ENCODE peak calls at places on chromosome 3, in eight cellular contexts. One of them, this sample, is unnamed.

GRCh38 chr3:9649791-9650521 is 651 bp downstream of the MTMR14 start:
- DNase-seq in naive thymus-derived CD4-positive, alpha-beta T cell: no peak
- DNase-seq in neural crest cell: no peak
- DNase-seq in T-helper 9 cell: no peak
- DNase-seq in HTR-8/SVneo: no peak
- DNase-seq in mesenteric fat pad: no peak
- DNase-seq in left cardiac atrium: no peak
- DNase-seq in SW480: no peak
- DNase-seq in this sample: no peak

GRCh38 chr3:89845053-89845452 is 737.6 kb downstream of the EPHA3 start:
- DNase-seq in SW480: no peak
- DNase-seq in left cardiac atrium: no peak
- DNase-seq in naive thymus-derived CD4-positive, alpha-beta T cell: no peak
- DNase-seq in T-helper 9 cell: no peak
- DNase-seq in neural crest cell: no peak
- DNase-seq in mesenteric fat pad: no peak
- DNase-seq in HTR-8/SVneo: no peak
- DNase-seq in this sample: no peak

GRCh38 chr3:32177702-32178198 is 60.7 kb upstream of the CMTM8 start:
- DNase-seq in HTR-8/SVneo: peak
- DNase-seq in left cardiac atrium: peak
- DNase-seq in SW480: peak
- DNase-seq in mesenteric fat pad: no peak
- DNase-seq in neural crest cell: peak
- DNase-seq in T-helper 9 cell: peak
- DNase-seq in naive thymus-derived CD4-positive, alpha-beta T cell: peak
- DNase-seq in this sample: no peak

GRCh38 chr3:4986611-4987373 is 7.6 kb downstream of the BHLHE40 start:
- DNase-seq in neural crest cell: peak
- DNase-seq in mesenteric fat pad: peak
- DNase-seq in SW480: peak
- DNase-seq in T-helper 9 cell: peak
- DNase-seq in naive thymus-derived CD4-positive, alpha-beta T cell: peak
- DNase-seq in left cardiac atrium: peak
- DNase-seq in HTR-8/SVneo: peak
- DNase-seq in this sample: no peak

GRCh38 chr3:4065080-4065479 is 238.1 kb upstream of the SETMAR start:
- DNase-seq in mesenteric fat pad: no peak
- DNase-seq in neural crest cell: no peak
- DNase-seq in SW480: no peak
- DNase-seq in naive thymus-derived CD4-positive, alpha-beta T cell: no peak
- DNase-seq in HTR-8/SVneo: no peak
- DNase-seq in T-helper 9 cell: no peak
- DNase-seq in left cardiac atrium: no peak
- DNase-seq in this sample: no peak

GRCh38 chr3:67349551-67350174 is 304.7 kb downstream of the SUCLG2 start:
- DNase-seq in naive thymus-derived CD4-positive, alpha-beta T cell: no peak
- DNase-seq in neural crest cell: no peak
- DNase-seq in mesenteric fat pad: no peak
- DNase-seq in HTR-8/SVneo: no peak
- DNase-seq in T-helper 9 cell: no peak
- DNase-seq in left cardiac atrium: no peak
- DNase-seq in SW480: peak
- DNase-seq in this sample: no peak

GRCh38 chr3:184174646-184175492 is at the start of gene AP2M1:
- DNase-seq in HTR-8/SVneo: peak
- DNase-seq in mesenteric fat pad: peak
- DNase-seq in neural crest cell: peak
- DNase-seq in T-helper 9 cell: peak
- DNase-seq in naive thymus-derived CD4-positive, alpha-beta T cell: peak
- DNase-seq in SW480: peak
- DNase-seq in left cardiac atrium: peak
- DNase-seq in this sample: peak

GRCh38 chr3:5376761-5377160 is 189.3 kb downstream of the EDEM1 start:
- DNase-seq in naive thymus-derived CD4-positive, alpha-beta T cell: no peak
- DNase-seq in left cardiac atrium: no peak
- DNase-seq in neural crest cell: no peak
- DNase-seq in T-helper 9 cell: no peak
- DNase-seq in mesenteric fat pad: no peak
- DNase-seq in SW480: peak
- DNase-seq in HTR-8/SVneo: no peak
- DNase-seq in this sample: no peak

GRCh38 chr3:27221264-27221932 is 147.8 kb downstream of the NEK10 start:
- DNase-seq in T-helper 9 cell: no peak
- DNase-seq in SW480: no peak
- DNase-seq in left cardiac atrium: no peak
- DNase-seq in mesenteric fat pad: no peak
- DNase-seq in neural crest cell: no peak
- DNase-seq in naive thymus-derived CD4-positive, alpha-beta T cell: no peak
- DNase-seq in HTR-8/SVneo: no peak
- DNase-seq in this sample: no peak

GRCh38 chr3:12188681-12189287 is 30.1 kb upstream of the TIMP4 start:
- DNase-seq in SW480: no peak
- DNase-seq in mesenteric fat pad: no peak
- DNase-seq in T-helper 9 cell: no peak
- DNase-seq in left cardiac atrium: no peak
- DNase-seq in neural crest cell: no peak
- DNase-seq in HTR-8/SVneo: no peak
- DNase-seq in naive thymus-derived CD4-positive, alpha-beta T cell: no peak
- DNase-seq in this sample: peak

GRCh38 chr3:4709336-4709735 is 216.2 kb downstream of the ITPR1 start:
- DNase-seq in neural crest cell: no peak
- DNase-seq in HTR-8/SVneo: no peak
- DNase-seq in SW480: no peak
- DNase-seq in naive thymus-derived CD4-positive, alpha-beta T cell: no peak
- DNase-seq in mesenteric fat pad: no peak
- DNase-seq in T-helper 9 cell: no peak
- DNase-seq in left cardiac atrium: no peak
- DNase-seq in this sample: no peak

GRCh38 chr3:79926522-79926921 is 158.7 kb upstream of the ROBO1 start:
- DNase-seq in mesenteric fat pad: no peak
- DNase-seq in T-helper 9 cell: no peak
- DNase-seq in SW480: no peak
- DNase-seq in HTR-8/SVneo: no peak
- DNase-seq in left cardiac atrium: no peak
- DNase-seq in neural crest cell: no peak
- DNase-seq in naive thymus-derived CD4-positive, alpha-beta T cell: no peak
- DNase-seq in this sample: no peak

GRCh38 chr3:25448750-25449684 is 21.0 kb downstream of the RARB start:
- DNase-seq in SW480: no peak
- DNase-seq in left cardiac atrium: peak
- DNase-seq in mesenteric fat pad: no peak
- DNase-seq in naive thymus-derived CD4-positive, alpha-beta T cell: no peak
- DNase-seq in neural crest cell: no peak
- DNase-seq in HTR-8/SVneo: peak
- DNase-seq in T-helper 9 cell: no peak
- DNase-seq in this sample: no peak

GRCh38 chr3:148081926-148082325 is 615.8 kb upstream of the AGTR1 start:
- DNase-seq in mesenteric fat pad: no peak
- DNase-seq in neural crest cell: no peak
- DNase-seq in SW480: no peak
- DNase-seq in left cardiac atrium: no peak
- DNase-seq in naive thymus-derived CD4-positive, alpha-beta T cell: no peak
- DNase-seq in T-helper 9 cell: no peak
- DNase-seq in HTR-8/SVneo: no peak
- DNase-seq in this sample: no peak

GRCh38 chr3:127147291-127147905 is 45.5 kb upstream of the PRR23E start:
- DNase-seq in T-helper 9 cell: no peak
- DNase-seq in neural crest cell: no peak
- DNase-seq in SW480: no peak
- DNase-seq in left cardiac atrium: no peak
- DNase-seq in HTR-8/SVneo: no peak
- DNase-seq in mesenteric fat pad: peak
- DNase-seq in naive thymus-derived CD4-positive, alpha-beta T cell: no peak
- DNase-seq in this sample: no peak

GRCh38 chr3:143970773-143971366 is 753 bp upstream of the DIPK2A start:
- DNase-seq in mesenteric fat pad: no peak
- DNase-seq in left cardiac atrium: peak
- DNase-seq in neural crest cell: peak
- DNase-seq in T-helper 9 cell: peak
- DNase-seq in naive thymus-derived CD4-positive, alpha-beta T cell: peak
- DNase-seq in HTR-8/SVneo: peak
- DNase-seq in SW480: no peak
- DNase-seq in this sample: no peak

GRCh38 chr3:160754371-160754854 is 1.6 kb upstream of the PPM1L start:
- DNase-seq in neural crest cell: peak
- DNase-seq in HTR-8/SVneo: peak
- DNase-seq in SW480: peak
- DNase-seq in T-helper 9 cell: no peak
- DNase-seq in left cardiac atrium: peak
- DNase-seq in mesenteric fat pad: peak
- DNase-seq in naive thymus-derived CD4-positive, alpha-beta T cell: peak
- DNase-seq in this sample: peak

GRCh38 chr3:117752984-117753717 is 1043.6 kb downstream of the TUSC7 start:
- DNase-seq in naive thymus-derived CD4-positive, alpha-beta T cell: no peak
- DNase-seq in neural crest cell: no peak
- DNase-seq in left cardiac atrium: no peak
- DNase-seq in HTR-8/SVneo: no peak
- DNase-seq in SW480: no peak
- DNase-seq in T-helper 9 cell: no peak
- DNase-seq in mesenteric fat pad: no peak
- DNase-seq in this sample: no peak

GRCh38 chr3:25291524-25291923 is 136.5 kb upstream of the RARB start:
- DNase-seq in SW480: no peak
- DNase-seq in T-helper 9 cell: no peak
- DNase-seq in neural crest cell: no peak
- DNase-seq in HTR-8/SVneo: no peak
- DNase-seq in naive thymus-derived CD4-positive, alpha-beta T cell: no peak
- DNase-seq in mesenteric fat pad: no peak
- DNase-seq in left cardiac atrium: no peak
- DNase-seq in this sample: no peak

GRCh38 chr3:192812736-192813383 is 85.5 kb upstream of the FGF12 start:
- DNase-seq in SW480: peak
- DNase-seq in T-helper 9 cell: no peak
- DNase-seq in left cardiac atrium: no peak
- DNase-seq in mesenteric fat pad: no peak
- DNase-seq in naive thymus-derived CD4-positive, alpha-beta T cell: no peak
- DNase-seq in HTR-8/SVneo: no peak
- DNase-seq in neural crest cell: peak
- DNase-seq in this sample: no peak

GRCh38 chr3:14538451-14539088 is 1.6 kb downstream of the GRIP2 start:
- DNase-seq in mesenteric fat pad: no peak
- DNase-seq in left cardiac atrium: peak
- DNase-seq in T-helper 9 cell: no peak
- DNase-seq in HTR-8/SVneo: no peak
- DNase-seq in SW480: no peak
- DNase-seq in naive thymus-derived CD4-positive, alpha-beta T cell: no peak
- DNase-seq in neural crest cell: no peak
- DNase-seq in this sample: no peak

GRCh38 chr3:155391104-155391503 is 97.6 kb upstream of the STRIT1 start:
- DNase-seq in neural crest cell: no peak
- DNase-seq in HTR-8/SVneo: no peak
- DNase-seq in naive thymus-derived CD4-positive, alpha-beta T cell: no peak
- DNase-seq in T-helper 9 cell: no peak
- DNase-seq in mesenteric fat pad: no peak
- DNase-seq in SW480: no peak
- DNase-seq in left cardiac atrium: no peak
- DNase-seq in this sample: no peak

GRCh38 chr3:86986666-86987420 is 4.1 kb downstream of the VGLL3 start:
- DNase-seq in naive thymus-derived CD4-positive, alpha-beta T cell: no peak
- DNase-seq in HTR-8/SVneo: no peak
- DNase-seq in SW480: no peak
- DNase-seq in mesenteric fat pad: no peak
- DNase-seq in T-helper 9 cell: no peak
- DNase-seq in neural crest cell: no peak
- DNase-seq in left cardiac atrium: no peak
- DNase-seq in this sample: no peak

GRCh38 chr3:195458188-195458800 is 15.5 kb upstream of the ACAP2 start:
- DNase-seq in HTR-8/SVneo: no peak
- DNase-seq in naive thymus-derived CD4-positive, alpha-beta T cell: peak
- DNase-seq in mesenteric fat pad: no peak
- DNase-seq in SW480: no peak
- DNase-seq in T-helper 9 cell: no peak
- DNase-seq in left cardiac atrium: no peak
- DNase-seq in neural crest cell: no peak
- DNase-seq in this sample: no peak

GRCh38 chr3:10026084-10026890 is at the start of gene FANCD2:
- DNase-seq in SW480: peak
- DNase-seq in neural crest cell: peak
- DNase-seq in naive thymus-derived CD4-positive, alpha-beta T cell: peak
- DNase-seq in T-helper 9 cell: peak
- DNase-seq in mesenteric fat pad: peak
- DNase-seq in HTR-8/SVneo: peak
- DNase-seq in left cardiac atrium: peak
- DNase-seq in this sample: no peak

GRCh38 chr3:149603126-149604074 is 54.4 kb downstream of the WWTR1 start:
- DNase-seq in naive thymus-derived CD4-positive, alpha-beta T cell: no peak
- DNase-seq in mesenteric fat pad: no peak
- DNase-seq in left cardiac atrium: no peak
- DNase-seq in HTR-8/SVneo: peak
- DNase-seq in T-helper 9 cell: no peak
- DNase-seq in neural crest cell: no peak
- DNase-seq in SW480: peak
- DNase-seq in this sample: no peak

GRCh38 chr3:5162102-5162501 is 25.4 kb upstream of the EDEM1 start:
- DNase-seq in neural crest cell: no peak
- DNase-seq in mesenteric fat pad: no peak
- DNase-seq in HTR-8/SVneo: peak
- DNase-seq in left cardiac atrium: no peak
- DNase-seq in SW480: peak
- DNase-seq in naive thymus-derived CD4-positive, alpha-beta T cell: no peak
- DNase-seq in T-helper 9 cell: no peak
- DNase-seq in this sample: no peak

GRCh38 chr3:38348903-38349302 is 2.3 kb downstream of the XYLB start:
- DNase-seq in HTR-8/SVneo: peak
- DNase-seq in naive thymus-derived CD4-positive, alpha-beta T cell: no peak
- DNase-seq in left cardiac atrium: no peak
- DNase-seq in SW480: no peak
- DNase-seq in T-helper 9 cell: no peak
- DNase-seq in mesenteric fat pad: no peak
- DNase-seq in neural crest cell: no peak
- DNase-seq in this sample: no peak

GRCh38 chr3:190716961-190717360 is 145.5 kb downstream of the GMNC start:
- DNase-seq in SW480: no peak
- DNase-seq in HTR-8/SVneo: no peak
- DNase-seq in neural crest cell: no peak
- DNase-seq in naive thymus-derived CD4-positive, alpha-beta T cell: no peak
- DNase-seq in mesenteric fat pad: no peak
- DNase-seq in left cardiac atrium: no peak
- DNase-seq in T-helper 9 cell: no peak
- DNase-seq in this sample: no peak

GRCh38 chr3:31027914-31028313 is 133.5 kb upstream of the GADL1 start:
- DNase-seq in HTR-8/SVneo: no peak
- DNase-seq in T-helper 9 cell: no peak
- DNase-seq in neural crest cell: no peak
- DNase-seq in left cardiac atrium: no peak
- DNase-seq in mesenteric fat pad: no peak
- DNase-seq in SW480: no peak
- DNase-seq in naive thymus-derived CD4-positive, alpha-beta T cell: no peak
- DNase-seq in this sample: no peak

GRCh38 chr3:153596402-153596801 is 434.4 kb downstream of the RAP2B start:
- DNase-seq in HTR-8/SVneo: no peak
- DNase-seq in neural crest cell: no peak
- DNase-seq in mesenteric fat pad: no peak
- DNase-seq in left cardiac atrium: no peak
- DNase-seq in SW480: no peak
- DNase-seq in T-helper 9 cell: no peak
- DNase-seq in naive thymus-derived CD4-positive, alpha-beta T cell: no peak
- DNase-seq in this sample: no peak

GRCh38 chr3:180926526-180926925 is 14.1 kb downstream of the FXR1 start:
- DNase-seq in neural crest cell: no peak
- DNase-seq in left cardiac atrium: no peak
- DNase-seq in naive thymus-derived CD4-positive, alpha-beta T cell: no peak
- DNase-seq in mesenteric fat pad: no peak
- DNase-seq in SW480: no peak
- DNase-seq in T-helper 9 cell: no peak
- DNase-seq in HTR-8/SVneo: no peak
- DNase-seq in this sample: no peak

This sample was measured in vagina.